ENCODE peak calls at places on chromosomes 7 and 10, in nine cellular contexts. J, W, D, U, T, H, E, N and P are unnamed samples.
A peak's percentile ranks its signal among the peaks of the same experiment; 100 is the strongest.

GRCh38 chr10:8618834-8619233 is 564.3 kb downstream of the GATA3 start:
- DNase-seq in T (no peak), E (no peak), D (no peak), J (no peak), U (no peak), H (no peak), N (no peak), W (no peak), P (no peak)

GRCh38 chr10:29862926-29863614 is 196.3 kb downstream of the JCAD start:
- DNase-seq in U (no peak), D (no peak), H (no peak), T (no peak), N (peak; percentile 80), E (no peak), J (no peak), W (no peak), P (peak; percentile 25)

GRCh38 chr7:45574521-45575500 is 643 bp downstream of the ADCY1 start:
- DNase-seq in U (peak; percentile 35), N (peak; percentile 49), J (no peak), W (peak; percentile 79), D (no peak), E (no peak), T (no peak), H (no peak), P (peak; percentile 62)

GRCh38 chr10:178208-178607 is 43.0 kb downstream of the ZMYND11 start:
- DNase-seq in T (no peak), W (no peak), J (no peak), U (no peak), H (no peak), N (peak; percentile 68), D (no peak), E (no peak), P (no peak)

GRCh38 chr10:46229144-46229563 is 57.6 kb upstream of the ANTXRL start:
- DNase-seq in D (no peak), H (peak; percentile 34), T (no peak), N (no peak), W (no peak), E (no peak), J (peak; percentile 21), U (no peak), P (no peak)

GRCh38 chr10:80694930-80695329 is 157.2 kb downstream of the SH2D4B start:
- DNase-seq in U (no peak), T (no peak), E (no peak), N (no peak), J (no peak), H (no peak), W (no peak), D (no peak), P (no peak)

GRCh38 chr10:126387041-126387908 is 1.0 kb downstream of the ADAM12 start:
- DNase-seq in D (peak; percentile 58), E (peak; percentile 15), N (peak; percentile 72), J (peak; percentile 70), H (peak; percentile 83), T (peak; percentile 4), U (peak; percentile 44), W (no peak), P (peak; percentile 72)

GRCh38 chr7:22351329-22351692 is 5.6 kb downstream of the RAPGEF5 start:
- DNase-seq in N (no peak), U (no peak), T (no peak), H (no peak), E (no peak), W (no peak), J (no peak), D (no peak), P (no peak)

DNA sequence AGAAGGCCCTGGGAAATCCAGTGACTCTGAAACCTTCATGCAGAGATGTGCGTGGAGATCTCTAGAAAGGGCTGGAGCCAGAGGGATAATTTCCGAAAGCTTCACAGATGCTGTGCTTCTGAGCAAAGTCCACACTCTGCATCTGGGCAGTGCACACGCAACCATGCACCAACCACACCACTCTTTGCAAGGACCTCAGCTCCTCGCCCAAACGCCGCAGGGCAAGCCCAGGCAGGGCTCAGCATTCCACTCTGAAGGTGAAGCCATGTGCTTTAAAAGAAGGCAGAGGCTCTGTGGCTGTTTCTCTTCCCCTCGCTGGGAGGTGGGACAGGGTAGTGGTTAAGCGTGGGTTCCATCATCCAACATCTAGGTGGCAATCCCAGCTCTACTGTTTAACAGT is 48.4 kb downstream of the ASB13 start:
- DNase-seq in N (no peak), E (no peak), T (no peak), H (no peak), W (no peak), D (peak; percentile 35), U (no peak), J (no peak), P (no peak)
- H3K9me3 ChIP-seq in N (no peaks in the 10 kb centered on the region), E (no peaks in the 10 kb centered on the region), T (no peaks in the 10 kb centered on the region), H (no peaks in the 10 kb centered on the region), W (no peaks in the 10 kb centered on the region), D (no peaks in the 10 kb centered on the region), U (no peaks in the 10 kb centered on the region), J (no peaks in the 10 kb centered on the region), P (no peaks in the 10 kb centered on the region)

GRCh38 chr10:75432176-75432575 is 752 bp downstream of the LRMDA start:
- DNase-seq in T (no peak), U (no peak), W (no peak), D (no peak), J (no peak), E (no peak), N (no peak), H (peak; percentile 55), P (no peak)

GRCh38 chr10:75429159-75429827 is 2.1 kb upstream of the LRMDA start:
- DNase-seq in U (no peak), W (no peak), T (no peak), J (no peak), N (no peak), D (no peak), E (no peak), H (no peak), P (no peak)

GRCh38 chr10:75431180-75432111 is at the start of gene LRMDA:
- DNase-seq in E (no peak), N (no peak), U (peak; percentile 51), D (peak; percentile 12), W (no peak), J (peak; percentile 42), H (peak; percentile 86), T (no peak), P (peak; percentile 45)

GRCh38 chr10:75428434-75429158 is 2.8 kb upstream of the LRMDA start:
- DNase-seq in U (no peak), E (no peak), W (no peak), N (peak; percentile 15), H (no peak), J (no peak), T (no peak), D (no peak), P (no peak)

GRCh38 chr10:75430000-75430763 is 1.2 kb upstream of the LRMDA start:
- DNase-seq in U (peak; percentile 67), D (peak; percentile 22), N (no peak), T (no peak), J (peak; percentile 43), H (peak; percentile 83), W (no peak), E (no peak), P (no peak)
- H3K27me3 ChIP-seq in U (no peaks in the 10 kb centered on the region), D (no peaks in the 10 kb centered on the region), N (peaks cover 19% of the 10 kb centered on the region), T (no peaks in the 10 kb centered on the region), J (no peaks in the 10 kb centered on the region), H (no peaks in the 10 kb centered on the region), W (no peaks in the 10 kb centered on the region), E (peaks cover 10% of the 10 kb centered on the region), P (no peaks in the 10 kb centered on the region)

DNA sequence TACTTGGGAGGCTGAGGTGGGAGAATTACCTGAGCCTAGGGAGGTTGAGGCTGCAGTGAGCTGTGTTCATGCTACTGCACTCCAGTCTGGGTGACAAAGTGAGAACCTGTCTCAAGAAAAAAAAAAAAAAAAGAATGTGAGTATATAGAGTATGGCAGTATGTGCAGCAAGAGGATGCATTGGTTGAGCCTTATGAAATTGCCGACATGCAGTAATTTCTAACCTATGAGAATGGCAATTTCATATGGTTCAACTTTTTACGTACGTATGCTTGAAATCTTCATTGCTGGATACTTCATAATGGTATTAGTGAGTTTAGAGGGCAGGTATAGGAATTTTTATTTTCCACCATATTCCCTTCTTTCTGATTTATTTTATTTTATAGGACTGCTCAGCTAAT is 4.6 kb upstream of the FAM133B start:
- DNase-seq in J (no peak), T (no peak), D (no peak), H (no peak), U (no peak), W (no peak), N (no peak), E (no peak), P (no peak)
- H3K4me3 ChIP-seq in J (no peak overlapping the region), T (no peak overlapping the region), D (no peak overlapping the region), H (no peak overlapping the region), U (no peak overlapping the region), W (no peak overlapping the region), N (no peak overlapping the region), E (no peak overlapping the region), P (no peak overlapping the region)

GRCh38 chr7:32516551-32517082 is 21.3 kb downstream of the AVL9 start:
- DNase-seq in W (no peak), N (no peak), J (peak; percentile 15), H (no peak), U (no peak), E (no peak), T (no peak), D (no peak), P (no peak)
- H3K9me3 ChIP-seq in W (no peaks in the 10 kb centered on the region), N (peaks cover 15% of the 10 kb centered on the region), J (no peaks in the 10 kb centered on the region), H (no peaks in the 10 kb centered on the region), U (peaks cover 29% of the 10 kb centered on the region), E (no peaks in the 10 kb centered on the region), T (no peaks in the 10 kb centered on the region), D (no peaks in the 10 kb centered on the region), P (peaks cover 39% of the 10 kb centered on the region)

GRCh38 chr7:150716939-150717338 is 526 bp downstream of the GIMAP1 start:
- DNase-seq in W (no peak), J (no peak), E (no peak), D (no peak), H (no peak), N (no peak), U (no peak), T (no peak), P (no peak)
- H3K27me3 ChIP-seq in W (no peaks in the 10 kb centered on the region), J (no peaks in the 10 kb centered on the region), E (no peaks in the 10 kb centered on the region), D (no peaks in the 10 kb centered on the region), H (no peaks in the 10 kb centered on the region), N (no peaks in the 10 kb centered on the region), U (no peaks in the 10 kb centered on the region), T (no peaks in the 10 kb centered on the region), P (no peaks in the 10 kb centered on the region)

DNA sequence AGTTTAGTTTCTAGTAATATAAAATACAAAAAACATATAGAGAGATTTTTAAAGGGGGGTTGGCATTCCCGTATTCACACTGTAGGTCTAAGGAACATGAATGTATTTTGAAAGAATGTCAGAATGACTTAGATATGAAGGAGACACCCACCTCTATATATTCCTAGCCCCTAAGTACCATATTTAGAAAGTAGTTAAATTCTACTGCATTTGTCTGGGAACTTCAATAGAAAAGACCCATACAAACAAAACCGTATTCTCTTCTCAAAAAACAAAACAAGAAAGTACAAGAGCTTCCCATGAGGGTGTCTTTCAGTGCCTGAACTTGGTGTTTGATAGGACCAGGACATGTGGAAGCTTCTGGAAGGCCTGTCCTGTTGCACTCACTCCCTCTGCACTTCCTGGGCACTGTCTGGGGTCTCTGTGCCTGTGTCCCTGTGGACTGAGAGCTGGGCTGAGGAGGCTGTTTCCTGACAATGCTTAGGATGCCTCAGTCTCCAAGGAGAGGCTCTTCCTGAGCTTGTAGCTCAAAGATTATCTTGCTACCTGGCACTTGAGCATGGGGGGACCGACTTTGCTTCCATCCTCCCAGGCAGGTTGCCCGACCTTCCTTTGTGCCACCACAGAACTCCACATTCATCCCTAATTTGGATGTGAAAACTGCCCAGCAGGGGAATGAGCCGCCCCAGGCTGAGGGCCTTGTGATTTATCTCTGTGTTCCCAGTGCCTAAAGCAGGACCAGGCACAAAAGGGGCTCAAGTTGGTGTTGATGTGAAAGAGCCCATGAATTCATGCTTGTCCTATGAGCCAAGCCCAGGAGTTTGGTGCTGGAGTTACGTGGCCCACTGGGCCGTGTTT is 44.4 kb upstream of the KLF6 start:
- DNase-seq in T (no peak), W (no peak), H (no peak), N (no peak), U (no peak), J (no peak), E (no peak), D (no peak), P (no peak)
- H3K4me3 ChIP-seq in T (peak overlapping the region; percentile 28), W (peak overlapping the region; percentile 46), H (peak overlapping the region; percentile 50), N (peak overlapping the region; percentile 45), U (peak overlapping the region; percentile 62), J (peak overlapping the region; percentile 15), E (peak overlapping the region; percentile 35), D (peak overlapping the region; percentile 26), P (peak overlapping the region; percentile 37)